ENCODE peak calls at places on chromosome 12, in seven cellular contexts. P, V, M, W, A, Z and U are unnamed samples.

GRCh38 chr12:111359231-111359913 is 9.5 kb downstream of the PHETA1 start:
- DNase-seq in P (no peak), V (no peak), M (no peak), W (no peak), A (no peak), Z (no peak), U (no peak)

GRCh38 chr12:16118586-16118985 is 158.9 kb downstream of the SLC15A5 start:
- DNase-seq in P (no peak), V (peak), M (no peak), W (peak), A (no peak), Z (no peak), U (no peak)

GRCh38 chr12:26047401-26048226 is 77.2 kb downstream of the BHLHE41 start:
- DNase-seq in P (no peak), V (peak), M (no peak), W (no peak), A (no peak), Z (no peak), U (no peak)

GRCh38 chr12:30357712-30358111 is 338.0 kb downstream of the IPO8 start:
- DNase-seq in P (no peak), V (no peak), M (no peak), W (peak), A (no peak), Z (no peak), U (no peak)

GRCh38 chr12:16090974-16091373 is 179.8 kb downstream of the DERA start:
- DNase-seq in P (no peak), V (no peak), M (no peak), W (no peak), A (no peak), Z (no peak), U (no peak)

GRCh38 chr12:105820407-105821140 is 318.2 kb downstream of the NUAK1 start:
- DNase-seq in P (peak), V (peak), M (no peak), W (peak), A (no peak), Z (no peak), U (no peak)

GRCh38 chr12:8648598-8649205 is 13.9 kb downstream of the MFAP5 start:
- DNase-seq in P (no peak), V (no peak), M (no peak), W (no peak), A (no peak), Z (peak), U (peak)

GRCh38 chr12:52203126-52203921 is 11.5 kb upstream of the KRT80 start:
- DNase-seq in P (no peak), V (peak), M (peak), W (peak), A (no peak), Z (no peak), U (no peak)

GRCh38 chr12:109833307-109834189 is at the start of gene TRPV4:
- DNase-seq in P (no peak), V (peak), M (no peak), W (peak), A (no peak), Z (no peak), U (no peak)

GRCh38 chr12:13661005-13661887 is 320.2 kb downstream of the GRIN2B start:
- DNase-seq in P (peak), V (peak), M (no peak), W (peak), A (peak), Z (no peak), U (peak)

GRCh38 chr12:14803830-14804160 is 325 bp downstream of the C12orf60 start:
- DNase-seq in P (no peak), V (no peak), M (no peak), W (no peak), A (no peak), Z (no peak), U (no peak)

GRCh38 chr12:91991397-91992187 is 154.1 kb downstream of the BTG1 start:
- DNase-seq in P (no peak), V (no peak), M (no peak), W (no peak), A (no peak), Z (peak), U (peak)

GRCh38 chr12:89863968-89864367 is 155.3 kb upstream of the ATP2B1 start:
- DNase-seq in P (no peak), V (no peak), M (no peak), W (no peak), A (no peak), Z (no peak), U (no peak)

GRCh38 chr12:49929581-49929980 is 21.0 kb upstream of the AQP2 start:
- DNase-seq in P (no peak), V (no peak), M (no peak), W (no peak), A (no peak), Z (no peak), U (no peak)

GRCh38 chr12:25421651-25422150 is 131.4 kb downstream of the LMNTD1 start:
- DNase-seq in P (no peak), V (no peak), M (no peak), W (no peak), A (no peak), Z (no peak), U (no peak)

GRCh38 chr12:19431407-19432308 is 7.6 kb upstream of the AEBP2 start:
- DNase-seq in P (peak), V (no peak), M (peak), W (peak), A (no peak), Z (peak), U (peak)

GRCh38 chr12:47102845-47103666 is 23.3 kb upstream of the AMIGO2 start:
- DNase-seq in P (peak), V (no peak), M (no peak), W (peak), A (no peak), Z (no peak), U (no peak)

GRCh38 chr12:26298785-26299621 is 103.6 kb downstream of the SSPN start:
- DNase-seq in P (no peak), V (no peak), M (no peak), W (peak), A (no peak), Z (peak), U (peak)

GRCh38 chr12:96247567-96247962 is 53.4 kb downstream of the ELK3 start:
- DNase-seq in P (no peak), V (no peak), M (no peak), W (no peak), A (no peak), Z (no peak), U (no peak)

GRCh38 chr12:64826234-64826633 is 1.8 kb downstream of the TBC1D30 start:
- DNase-seq in P (no peak), V (peak), M (no peak), W (peak), A (peak), Z (no peak), U (peak)

GRCh38 chr12:109758406-109759075 is 44.9 kb downstream of the FAM222A start:
- DNase-seq in P (no peak), V (no peak), M (peak), W (no peak), A (no peak), Z (no peak), U (no peak)

GRCh38 chr12:109027767-109028166 is 6.9 kb upstream of the SVOP start:
- DNase-seq in P (no peak), V (no peak), M (no peak), W (peak), A (no peak), Z (no peak), U (no peak)

DNA sequence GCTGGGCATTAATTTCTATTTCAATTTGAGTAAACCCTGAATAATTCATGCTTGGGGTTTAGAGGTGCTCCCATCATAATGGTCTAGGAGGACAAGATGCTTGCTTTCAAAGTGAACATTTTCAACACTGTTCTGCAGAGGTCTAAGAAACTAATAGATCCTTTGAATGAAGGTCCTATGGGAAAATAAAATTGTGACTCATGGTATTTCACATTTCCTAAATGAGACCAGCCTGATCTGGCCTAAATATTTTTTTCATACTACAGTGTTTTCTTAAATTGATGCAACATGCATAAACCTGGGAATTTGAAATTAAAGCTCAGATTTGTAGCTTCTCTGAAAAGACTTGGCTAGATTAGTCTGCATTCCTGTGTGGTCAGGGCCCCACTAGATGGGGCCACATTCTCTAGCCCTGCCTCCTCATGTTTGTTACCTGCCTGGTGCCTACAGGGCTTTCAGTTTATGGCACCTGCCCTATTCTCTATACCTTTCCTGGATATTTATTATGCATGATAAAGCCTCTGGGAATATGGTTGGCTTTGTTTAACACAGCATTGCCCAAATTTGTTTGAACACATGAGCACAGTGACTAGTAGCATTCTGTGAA is 112.7 kb downstream of the METTL25 start:
- DNase-seq in P (no peak), V (no peak), M (no peak), W (no peak), A (no peak), Z (no peak), U (no peak)
- TF ChIP-seq CTCF in P (no peak), V (no peak), M (no peak), W (no peak), A (no peak), Z (no peak), U (no peak)

DNA sequence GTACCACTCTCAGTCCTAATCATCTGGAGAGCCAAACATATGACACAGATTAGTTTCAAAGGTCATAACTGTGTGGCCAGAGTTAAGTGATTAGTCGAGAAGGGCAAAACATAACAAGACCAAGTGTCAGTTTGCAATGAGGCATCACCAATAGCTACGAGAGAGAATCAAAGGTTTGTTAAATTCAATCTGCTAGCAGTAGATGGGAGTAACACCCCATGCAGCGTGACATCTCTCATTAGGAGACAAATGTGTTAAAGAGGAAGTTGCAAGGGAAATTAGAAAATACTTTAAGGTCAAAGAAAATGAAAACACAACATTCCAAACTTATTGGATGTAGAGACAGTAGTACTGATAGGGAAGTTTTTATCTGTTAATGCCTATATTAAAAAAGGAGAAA is 135.7 kb upstream of the SYT10 start:
- DNase-seq in P (no peak), V (no peak), M (no peak), W (no peak), A (no peak), Z (no peak), U (no peak)
- TF ChIP-seq CTCF in P (no peak), V (no peak), M (no peak), W (no peak), A (no peak), Z (no peak), U (no peak)

DNA sequence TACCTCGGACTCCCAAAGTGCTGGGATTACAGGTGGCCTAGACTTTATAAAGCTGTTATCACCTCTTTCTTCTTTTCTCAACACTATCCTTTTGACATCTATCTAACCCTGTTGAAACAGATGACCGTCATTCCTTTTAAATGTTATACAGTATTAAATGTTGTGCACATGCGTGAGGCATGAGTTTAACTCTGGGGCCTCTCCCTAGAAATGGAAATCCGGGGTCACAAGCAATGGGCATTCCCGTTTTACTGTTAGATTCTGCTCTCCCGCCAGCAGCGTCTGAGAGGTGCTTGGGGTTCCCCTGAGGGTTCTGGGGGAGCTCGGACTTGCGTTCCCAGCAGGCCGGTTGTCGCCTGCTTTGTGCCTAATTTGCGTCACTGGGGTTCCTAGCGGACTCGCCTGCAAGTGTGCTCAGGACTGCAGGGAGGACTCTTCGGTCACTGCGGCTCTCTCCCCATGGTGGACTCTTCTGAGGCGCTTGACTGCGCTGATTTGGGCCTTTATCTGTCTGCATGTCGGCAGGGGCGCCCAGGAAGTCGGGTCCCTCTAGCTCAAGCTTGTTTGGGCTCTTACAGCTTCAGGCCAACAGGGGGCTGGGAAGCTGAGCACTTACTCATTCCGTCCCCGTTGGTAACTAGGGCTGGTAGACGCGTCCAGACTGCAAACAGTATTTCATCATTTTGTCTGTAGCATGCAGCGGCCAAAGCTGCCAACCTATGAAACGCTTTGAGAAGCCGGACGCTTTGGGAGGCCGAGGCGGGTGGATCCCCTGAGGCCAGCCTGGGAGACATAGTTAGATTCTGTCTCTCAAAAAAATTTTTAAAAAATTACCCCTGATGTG is 1.2 kb upstream of the RAN start:
- DNase-seq in P (peak), V (peak), M (peak), W (peak), A (peak), Z (peak), U (peak)
- TF ChIP-seq CTCF in P (peak), V (peak), M (peak), W (peak), A (peak), Z (peak), U (peak)

GRCh38 chr12:132194056-132194455 is 49.8 kb downstream of the NOC4L start:
- DNase-seq in P (no peak), V (peak), M (no peak), W (no peak), A (no peak), Z (no peak), U (no peak)
- TF ChIP-seq CTCF in P (peak), V (peak), M (peak), W (no peak), A (no peak), Z (peak), U (peak)

GRCh38 chr12:75636607-75637006 is 125.2 kb upstream of the KRR1 start:
- DNase-seq in P (no peak), V (no peak), M (no peak), W (no peak), A (no peak), Z (no peak), U (no peak)

GRCh38 chr12:75633789-75634188 is 122.4 kb upstream of the KRR1 start:
- DNase-seq in P (no peak), V (no peak), M (no peak), W (no peak), A (no peak), Z (no peak), U (no peak)

GRCh38 chr12:75632452-75632851 is 121.0 kb upstream of the KRR1 start:
- DNase-seq in P (no peak), V (peak), M (no peak), W (no peak), A (no peak), Z (no peak), U (no peak)

GRCh38 chr12:75635606-75636444 is 124.4 kb upstream of the KRR1 start:
- DNase-seq in P (peak), V (no peak), M (no peak), W (peak), A (no peak), Z (no peak), U (peak)

DNA sequence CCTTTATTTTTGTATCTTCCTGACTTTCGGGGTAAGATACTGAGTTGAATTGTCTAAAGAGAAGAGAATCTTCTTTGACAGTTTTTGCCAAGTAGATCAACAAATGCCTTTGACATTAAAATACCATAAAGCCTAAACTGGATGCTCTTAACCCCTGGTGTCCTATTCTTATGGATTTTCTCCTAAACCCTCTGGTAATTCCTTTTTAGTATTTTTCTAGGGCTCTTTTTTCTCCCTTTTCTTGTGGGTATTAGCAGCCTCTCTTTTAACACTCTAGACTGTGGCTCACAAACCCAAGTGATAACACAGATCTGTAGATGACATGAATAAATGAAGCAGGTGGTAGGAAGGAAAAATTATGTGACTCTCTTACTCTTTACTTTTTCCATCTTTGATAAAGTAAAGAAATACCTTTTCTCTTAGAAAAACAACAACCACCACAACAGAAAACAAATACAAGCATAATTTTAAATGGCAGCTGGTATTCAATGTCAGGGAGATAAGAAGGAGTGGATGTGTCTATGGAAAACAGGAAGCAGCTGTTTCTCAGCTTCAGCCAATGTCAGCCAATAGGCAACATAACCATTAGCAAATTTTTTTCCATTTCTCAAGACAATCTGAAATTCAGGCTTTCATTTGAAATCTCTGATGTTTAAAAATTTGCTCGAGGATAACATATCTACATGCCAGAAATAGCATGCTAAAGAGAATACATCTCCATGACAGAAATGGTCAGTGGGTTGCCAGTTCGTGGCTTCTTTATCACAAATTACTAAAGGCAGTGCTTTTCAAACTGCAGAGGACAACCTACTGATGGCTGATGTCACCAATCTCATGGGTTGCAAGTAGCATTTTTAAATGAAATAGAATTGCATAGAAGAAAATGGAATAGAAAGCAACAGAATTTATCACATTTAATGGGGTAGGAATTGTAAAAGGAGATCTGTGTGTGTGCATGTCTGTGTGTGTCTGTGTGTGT is 123.1 kb upstream of the KRR1 start:
- DNase-seq in P (no peak), V (no peak), M (no peak), W (peak), A (no peak), Z (no peak), U (no peak)
- TF ChIP-seq CTCF in P (no peak), V (no peak), M (no peak), W (no peak), A (no peak), Z (no peak), U (no peak)

GRCh38 chr12:50986961-50987737 is 34.8 kb downstream of the HIGD1C start:
- DNase-seq in P (no peak), V (peak), M (no peak), W (peak), A (peak), Z (no peak), U (peak)
- TF ChIP-seq CTCF in P (peak), V (peak), M (peak), W (peak), A (peak), Z (peak), U (peak)

GRCh38 chr12:125184213-125184952 is 119.1 kb downstream of the AACS start:
- DNase-seq in P (no peak), V (peak), M (no peak), W (no peak), A (no peak), Z (no peak), U (no peak)
- TF ChIP-seq CTCF in P (no peak), V (no peak), M (no peak), W (no peak), A (no peak), Z (no peak), U (no peak)

GRCh38 chr12:62793256-62794217 is 141.4 kb downstream of the PPM1H start:
- DNase-seq in P (peak), V (peak), M (no peak), W (peak), A (peak), Z (no peak), U (peak)

GRCh38 chr12:62792526-62792925 is 142.4 kb downstream of the PPM1H start:
- DNase-seq in P (no peak), V (no peak), M (no peak), W (no peak), A (no peak), Z (no peak), U (no peak)

GRCh38 chr12:62799126-62799736 is 135.7 kb downstream of the PPM1H start:
- DNase-seq in P (no peak), V (peak), M (no peak), W (peak), A (peak), Z (no peak), U (peak)

GRCh38 chr12:62789856-62790255 is 145.1 kb downstream of the PPM1H start:
- DNase-seq in P (no peak), V (no peak), M (no peak), W (no peak), A (no peak), Z (no peak), U (no peak)

DNA sequence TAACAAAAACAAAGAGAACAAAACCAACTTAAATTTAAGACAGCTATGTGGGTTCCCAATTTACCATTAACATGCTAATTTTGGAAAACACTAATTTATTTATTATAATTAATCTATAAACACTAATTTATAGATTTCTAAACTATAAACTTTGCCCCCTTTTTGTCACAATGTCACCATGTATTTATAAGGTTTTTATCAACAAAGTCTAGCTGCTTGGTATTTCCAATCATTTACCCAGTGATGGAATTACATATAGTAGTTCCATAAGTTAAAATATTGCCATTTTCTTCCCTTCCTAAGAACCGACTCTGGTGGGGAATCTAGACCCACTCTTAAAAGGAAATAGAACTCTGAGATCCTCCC is 140.7 kb downstream of the PPM1H start:
- DNase-seq in P (no peak), V (no peak), M (no peak), W (no peak), A (no peak), Z (no peak), U (no peak)
- TF ChIP-seq CTCF in P (no peak), V (no peak), M (peak), W (no peak), A (no peak), Z (no peak), U (no peak)

GRCh38 chr12:75650989-75651695 is 139.7 kb upstream of the KRR1 start:
- DNase-seq in P (no peak), V (no peak), M (no peak), W (peak), A (no peak), Z (no peak), U (no peak)
- TF ChIP-seq CTCF in P (no peak), V (no peak), M (no peak), W (no peak), A (no peak), Z (no peak), U (no peak)

GRCh38 chr12:3658327-3659163 is 94.4 kb downstream of the CRACR2A start:
- DNase-seq in P (no peak), V (peak), M (no peak), W (peak), A (peak), Z (no peak), U (peak)
- TF ChIP-seq CTCF in P (peak), V (peak), M (peak), W (peak), A (no peak), Z (peak), U (peak)